ENCODE peak calls at places on chromosomes 11 and 22, in five cellular contexts. C is Peyer's patch, M is tibial artery, F is BJ, V is fibroblast of lung. Q is an unnamed sample.

GRCh38 chr11:2213384-2213842 is 41.8 kb upstream of the TH start:
- DNase-seq in F (no peak), M (no peak), V (no peak), C (peak; percentile 30), Q (no peak)

GRCh38 chr11:69704508-69705245 is 855 bp upstream of the FGF19 start:
- DNase-seq in C (no peak), M (no peak), V (no peak), F (no peak), Q (no peak)

GRCh38 chr11:100105605-100106358 is 581.3 kb upstream of the ARHGAP42 start:
- DNase-seq in M (no peak), V (no peak), C (no peak), F (no peak), Q (no peak)

GRCh38 chr22:44399906-44400762 is 87.4 kb upstream of the SHISAL1 start:
- DNase-seq in V (no peak), M (peak; percentile 8), F (no peak), C (peak; percentile 9), Q (no peak)

GRCh38 chr11:130190371-130190881 is 30.8 kb downstream of the ST14 start:
- DNase-seq in V (no peak), M (no peak), C (no peak), F (no peak), Q (no peak)

GRCh38 chr11:46330887-46331652 is 16.2 kb upstream of the DGKZ start:
- DNase-seq in F (no peak), V (no peak), C (peak; percentile 25), M (no peak), Q (no peak)

GRCh38 chr11:129894281-129895125 is 875 bp downstream of the NFRKB start:
- DNase-seq in V (peak; percentile 9), M (no peak), F (no peak), C (no peak), Q (no peak)

GRCh38 chr22:44456661-44457412 is 41.2 kb downstream of the RTL6 start:
- DNase-seq in C (no peak), V (no peak), M (no peak), F (no peak), Q (no peak)

GRCh38 chr11:88779551-88779950 is 286.2 kb downstream of the GRM5 start:
- DNase-seq in C (no peak), V (peak; percentile 94), F (peak; percentile 27), M (no peak), Q (peak; percentile 70)

GRCh38 chr11:57358991-57359390 is 20.8 kb downstream of the P2RX3 start:
- DNase-seq in F (no peak), C (no peak), M (no peak), V (no peak), Q (no peak)

GRCh38 chr22:48824673-48825651 is 1002.7 kb downstream of the BRD1 start:
- DNase-seq in F (no peak), V (peak; percentile 19), M (no peak), C (no peak), Q (no peak)

DNA sequence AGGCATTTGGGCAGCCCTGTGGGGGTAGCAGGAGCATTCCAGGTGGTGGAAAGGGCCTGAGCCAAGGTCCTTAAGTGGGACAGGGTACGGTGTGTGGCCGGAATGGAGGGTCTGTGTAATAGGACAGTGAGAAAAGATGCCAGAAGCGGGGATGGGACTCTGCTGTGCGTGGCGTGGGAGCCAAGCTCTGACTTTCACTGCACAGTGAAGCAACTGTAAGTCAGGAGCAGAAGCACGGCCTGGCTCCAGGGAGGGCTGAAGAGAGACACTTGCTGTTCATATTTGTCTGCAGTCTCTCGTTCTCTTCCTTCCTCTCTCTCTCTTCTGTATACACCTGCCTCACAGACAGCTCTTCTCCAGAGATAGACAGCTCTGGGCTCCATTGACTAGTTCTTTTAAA is 1.9 kb downstream of the IL17RA start:
- DNase-seq in C (no peak), M (peak; percentile 30), V (no peak), F (no peak), Q (no peak)
- H3K4me3 ChIP-seq in C (peak overlapping the region; percentile 13), M (peak overlapping the region; percentile 84), V (no peak overlapping the region), F (no peak overlapping the region), Q (no peak overlapping the region)

GRCh38 chr11:101974255-101974654 is 57.9 kb upstream of the ANGPTL5 start:
- DNase-seq in V (peak; percentile 3), F (no peak), M (no peak), C (no peak), Q (no peak)
- TF ChIP-seq CTCF in V (peak; percentile 47), F (peak; percentile 40), M (peak; percentile 15), C (no peak), Q (peak; percentile 5)

DNA sequence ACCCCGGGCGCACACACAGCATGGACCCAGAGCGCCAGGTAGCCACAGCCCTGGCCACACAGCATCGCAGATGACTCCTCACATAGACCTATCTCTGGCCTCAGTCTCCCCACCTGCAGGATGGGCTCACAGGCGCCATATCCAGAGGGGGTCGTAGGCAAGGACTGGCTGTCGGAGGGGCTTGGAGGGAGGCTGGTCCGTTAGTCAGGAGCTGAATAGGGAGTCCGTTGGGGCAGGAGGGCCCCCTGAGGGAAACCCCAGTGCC is 2.1 kb downstream of the PLXNB2 start:
- DNase-seq in M (no peak), V (no peak), C (no peak), F (no peak), Q (no peak)
- H3K4me3 ChIP-seq in M (peak overlapping the region; percentile 86), V (peak overlapping the region; percentile 76), C (peak overlapping the region; percentile 80), F (peak overlapping the region; percentile 98), Q (peak overlapping the region; percentile 89)

GRCh38 chr11:65806972-65807371 is 20.1 kb downstream of the OVOL1 start:
- DNase-seq in F (no peak), M (no peak), C (no peak), V (no peak), Q (no peak)

GRCh38 chr11:65811764-65812475 is 21.8 kb upstream of the SNX32 start:
- DNase-seq in C (no peak), F (no peak), M (no peak), V (no peak), Q (no peak)

GRCh38 chr11:65809496-65809895 is 22.6 kb downstream of the OVOL1 start:
- DNase-seq in V (no peak), C (no peak), M (no peak), F (no peak), Q (no peak)

GRCh38 chr11:65808744-65809341 is 22.0 kb downstream of the OVOL1 start:
- DNase-seq in M (no peak), F (no peak), V (no peak), C (no peak), Q (no peak)

GRCh38 chr11:65810046-65810868 is 23.4 kb downstream of the OVOL1 start:
- DNase-seq in V (no peak), M (no peak), C (no peak), F (no peak), Q (no peak)
- TF ChIP-seq CTCF in V (no peak), M (no peak), C (no peak), F (no peak), Q (no peak)

GRCh38 chr11:43573873-43574272 is 106.7 kb upstream of the HSD17B12 start:
- DNase-seq in M (no peak), C (no peak), F (no peak), V (no peak), Q (no peak)

GRCh38 chr11:43575931-43576833 is 104.4 kb upstream of the HSD17B12 start:
- DNase-seq in V (peak; percentile 47), F (no peak), C (no peak), M (no peak), Q (no peak)

GRCh38 chr11:43576834-43577521 is 103.6 kb upstream of the HSD17B12 start:
- DNase-seq in M (no peak), C (no peak), V (peak; percentile 46), F (no peak), Q (no peak)

GRCh38 chr11:43573233-43573632 is 107.3 kb upstream of the HSD17B12 start:
- DNase-seq in V (no peak), C (no peak), M (no peak), F (no peak), Q (no peak)

DNA sequence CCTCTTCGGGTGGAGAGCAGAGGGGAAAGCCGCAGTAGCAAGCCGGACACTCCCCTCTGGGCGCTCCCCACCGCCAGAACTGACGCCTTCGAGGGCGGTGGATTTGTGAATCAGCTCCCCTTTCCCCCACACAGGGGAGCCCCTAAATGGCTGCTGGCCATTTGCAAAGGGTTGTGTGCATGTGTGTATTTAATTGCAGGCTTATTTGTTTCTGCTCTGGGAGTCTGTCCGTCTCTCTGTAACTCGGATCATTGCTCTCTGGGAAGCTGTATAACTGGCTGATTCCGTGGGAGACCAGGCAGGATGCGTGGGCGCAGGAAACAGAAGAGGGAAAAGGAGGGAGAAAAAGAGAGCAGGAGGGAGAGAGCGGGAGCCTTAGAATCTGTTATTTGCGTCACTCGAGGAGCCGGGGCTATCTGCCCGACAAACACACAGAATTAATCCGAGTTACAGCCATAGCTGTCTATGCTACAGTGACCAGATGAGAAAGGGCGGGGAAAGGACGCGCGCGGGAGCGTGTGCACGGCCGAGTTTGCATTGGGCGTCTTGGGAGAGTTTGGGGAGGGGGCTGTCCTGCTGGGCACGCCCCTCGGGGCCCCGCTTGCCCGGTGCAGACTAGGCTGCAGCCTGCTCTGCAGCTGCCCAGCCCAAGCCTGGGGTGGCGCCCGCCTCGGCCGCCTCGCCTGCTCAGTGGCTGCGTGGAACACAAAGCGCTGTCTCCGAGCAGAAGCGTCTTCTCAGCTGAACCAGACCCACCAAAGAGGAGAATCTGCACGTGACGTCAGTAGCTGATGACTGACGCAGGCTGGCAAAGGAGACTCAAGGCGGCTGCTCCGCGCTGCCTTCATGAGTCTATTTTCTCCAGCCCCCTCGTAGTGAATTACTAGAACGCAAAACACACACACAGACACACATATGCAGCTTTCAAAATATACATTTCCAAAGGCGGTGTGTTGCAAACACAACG is 105.3 kb upstream of the HSD17B12 start:
- DNase-seq in F (no peak), C (no peak), V (peak; percentile 58), M (no peak), Q (peak; percentile 9)
- H3K4me3 ChIP-seq in F (peak overlapping the region; percentile 9), C (no peak overlapping the region), V (peak overlapping the region; percentile 32), M (no peak overlapping the region), Q (peak overlapping the region; percentile 47)

Q was measured in AG04449.